ENCODE peak calls at places on chromosomes 13 and 19, in ten cellular contexts. One of them, this sample, is unnamed.

GRCh38 chr13:21395953-21396352 is 63.1 kb downstream of the ZDHHC20 start:
- DNase-seq in HepG2: no peak
- DNase-seq in CD14-positive monocyte: no peak
- DNase-seq in omental fat pad: no peak
- DNase-seq in WTC11: no peak
- DNase-seq in mesothelial cell of epicardium: no peak
- DNase-seq in heart left ventricle: no peak
- DNase-seq in esophagus squamous epithelium: no peak
- DNase-seq in choroid plexus epithelial cell: no peak
- DNase-seq in upper lobe of left lung: no peak
- DNase-seq in this sample: no peak

GRCh38 chr19:58559275-58560006 is 1.0 kb upstream of the UBE2M start:
- DNase-seq in upper lobe of left lung: peak; percentile 92
- DNase-seq in omental fat pad: peak; percentile 51
- DNase-seq in mesothelial cell of epicardium: peak; percentile 85
- DNase-seq in heart left ventricle: peak; percentile 93
- DNase-seq in choroid plexus epithelial cell: peak; percentile 94
- DNase-seq in HepG2: peak; percentile 92
- DNase-seq in WTC11: peak; percentile 90
- DNase-seq in esophagus squamous epithelium: no peak
- DNase-seq in CD14-positive monocyte: peak; percentile 91
- DNase-seq in this sample: peak; percentile 91

GRCh38 chr13:33285420-33286124 is at the start of gene STARD13:
- DNase-seq in mesothelial cell of epicardium: peak; percentile 91
- DNase-seq in esophagus squamous epithelium: peak; percentile 20
- DNase-seq in HepG2: peak; percentile 92
- DNase-seq in upper lobe of left lung: peak; percentile 93
- DNase-seq in heart left ventricle: peak; percentile 92
- DNase-seq in choroid plexus epithelial cell: peak; percentile 98
- DNase-seq in omental fat pad: peak; percentile 91
- DNase-seq in WTC11: peak; percentile 86
- DNase-seq in CD14-positive monocyte: peak; percentile 50
- DNase-seq in this sample: peak; percentile 90

GRCh38 chr13:98549006-98549727 is 27.7 kb downstream of the STK24 start:
- DNase-seq in omental fat pad: no peak
- DNase-seq in CD14-positive monocyte: no peak
- DNase-seq in upper lobe of left lung: no peak
- DNase-seq in choroid plexus epithelial cell: peak; percentile 96
- DNase-seq in heart left ventricle: no peak
- DNase-seq in mesothelial cell of epicardium: no peak
- DNase-seq in esophagus squamous epithelium: no peak
- DNase-seq in HepG2: peak; percentile 28
- DNase-seq in WTC11: no peak
- DNase-seq in this sample: no peak

GRCh38 chr13:80571346-80572307 is 230.7 kb upstream of the SPRY2 start:
- DNase-seq in CD14-positive monocyte: no peak
- DNase-seq in esophagus squamous epithelium: no peak
- DNase-seq in mesothelial cell of epicardium: no peak
- DNase-seq in upper lobe of left lung: no peak
- DNase-seq in WTC11: no peak
- DNase-seq in HepG2: no peak
- DNase-seq in omental fat pad: no peak
- DNase-seq in choroid plexus epithelial cell: no peak
- DNase-seq in heart left ventricle: no peak
- DNase-seq in this sample: no peak

GRCh38 chr19:38817081-38817480 is 4.3 kb upstream of the LGALS4 start:
- DNase-seq in omental fat pad: no peak
- DNase-seq in WTC11: no peak
- DNase-seq in CD14-positive monocyte: no peak
- DNase-seq in upper lobe of left lung: no peak
- DNase-seq in HepG2: no peak
- DNase-seq in mesothelial cell of epicardium: no peak
- DNase-seq in esophagus squamous epithelium: no peak
- DNase-seq in heart left ventricle: no peak
- DNase-seq in choroid plexus epithelial cell: no peak
- DNase-seq in this sample: no peak

GRCh38 chr13:97000295-97000925 is 6.1 kb upstream of the OXGR1 start:
- DNase-seq in choroid plexus epithelial cell: no peak
- DNase-seq in WTC11: no peak
- DNase-seq in esophagus squamous epithelium: no peak
- DNase-seq in HepG2: no peak
- DNase-seq in upper lobe of left lung: no peak
- DNase-seq in mesothelial cell of epicardium: no peak
- DNase-seq in CD14-positive monocyte: no peak
- DNase-seq in omental fat pad: no peak
- DNase-seq in heart left ventricle: no peak
- DNase-seq in this sample: no peak

GRCh38 chr19:40147693-40148347 is 43.4 kb upstream of the MAP3K10 start:
- DNase-seq in choroid plexus epithelial cell: peak; percentile 80
- DNase-seq in WTC11: peak; percentile 8
- DNase-seq in mesothelial cell of epicardium: no peak
- DNase-seq in heart left ventricle: no peak
- DNase-seq in upper lobe of left lung: no peak
- DNase-seq in HepG2: no peak
- DNase-seq in omental fat pad: no peak
- DNase-seq in esophagus squamous epithelium: no peak
- DNase-seq in CD14-positive monocyte: peak; percentile 58
- DNase-seq in this sample: peak; percentile 27

GRCh38 chr19:40193587-40193849 is 2.3 kb downstream of the MAP3K10 start:
- DNase-seq in omental fat pad: no peak
- DNase-seq in HepG2: no peak
- DNase-seq in WTC11: no peak
- DNase-seq in mesothelial cell of epicardium: no peak
- DNase-seq in heart left ventricle: no peak
- DNase-seq in esophagus squamous epithelium: no peak
- DNase-seq in CD14-positive monocyte: no peak
- DNase-seq in choroid plexus epithelial cell: peak; percentile 10
- DNase-seq in upper lobe of left lung: no peak
- DNase-seq in this sample: no peak

GRCh38 chr13:35747594-35747993 is 271.1 kb upstream of the MAB21L1 start:
- DNase-seq in omental fat pad: no peak
- DNase-seq in esophagus squamous epithelium: no peak
- DNase-seq in mesothelial cell of epicardium: no peak
- DNase-seq in CD14-positive monocyte: no peak
- DNase-seq in HepG2: no peak
- DNase-seq in WTC11: no peak
- DNase-seq in heart left ventricle: no peak
- DNase-seq in choroid plexus epithelial cell: no peak
- DNase-seq in upper lobe of left lung: no peak
- DNase-seq in this sample: no peak

GRCh38 chr19:49438261-49438660 is 3.1 kb downstream of the SLC17A7 start:
- DNase-seq in omental fat pad: no peak
- DNase-seq in esophagus squamous epithelium: no peak
- DNase-seq in choroid plexus epithelial cell: no peak
- DNase-seq in WTC11: no peak
- DNase-seq in heart left ventricle: no peak
- DNase-seq in HepG2: no peak
- DNase-seq in mesothelial cell of epicardium: no peak
- DNase-seq in upper lobe of left lung: no peak
- DNase-seq in CD14-positive monocyte: no peak
- DNase-seq in this sample: no peak

GRCh38 chr19:40139533-40140287 is 49.0 kb upstream of the ZNF780A start:
- DNase-seq in CD14-positive monocyte: no peak
- DNase-seq in choroid plexus epithelial cell: peak; percentile 77
- DNase-seq in heart left ventricle: no peak
- DNase-seq in esophagus squamous epithelium: no peak
- DNase-seq in WTC11: no peak
- DNase-seq in upper lobe of left lung: no peak
- DNase-seq in omental fat pad: no peak
- DNase-seq in HepG2: peak; percentile 35
- DNase-seq in mesothelial cell of epicardium: no peak
- DNase-seq in this sample: no peak

GRCh38 chr13:49690990-49691886 is at the start of gene EBPL:
- DNase-seq in esophagus squamous epithelium: peak; percentile 46
- DNase-seq in choroid plexus epithelial cell: peak; percentile 92
- DNase-seq in CD14-positive monocyte: peak; percentile 76
- DNase-seq in heart left ventricle: peak; percentile 96
- DNase-seq in upper lobe of left lung: peak; percentile 96
- DNase-seq in HepG2: peak; percentile 86
- DNase-seq in WTC11: peak; percentile 99
- DNase-seq in mesothelial cell of epicardium: peak; percentile 92
- DNase-seq in omental fat pad: peak; percentile 75
- DNase-seq in this sample: peak; percentile 96

GRCh38 chr19:652467-653389 is 10.3 kb downstream of the RNF126 start:
- DNase-seq in omental fat pad: no peak
- DNase-seq in upper lobe of left lung: no peak
- DNase-seq in esophagus squamous epithelium: no peak
- DNase-seq in WTC11: no peak
- DNase-seq in heart left ventricle: no peak
- DNase-seq in CD14-positive monocyte: no peak
- DNase-seq in choroid plexus epithelial cell: no peak
- DNase-seq in HepG2: no peak
- DNase-seq in mesothelial cell of epicardium: no peak
- DNase-seq in this sample: no peak

GRCh38 chr13:59691501-59692066 is 472.1 kb downstream of the DIAPH3 start:
- DNase-seq in esophagus squamous epithelium: no peak
- DNase-seq in omental fat pad: no peak
- DNase-seq in choroid plexus epithelial cell: peak; percentile 38
- DNase-seq in mesothelial cell of epicardium: no peak
- DNase-seq in upper lobe of left lung: no peak
- DNase-seq in CD14-positive monocyte: no peak
- DNase-seq in WTC11: no peak
- DNase-seq in heart left ventricle: no peak
- DNase-seq in HepG2: peak; percentile 61
- DNase-seq in this sample: no peak
- TF ChIP-seq CTCF in esophagus squamous epithelium: no peak
- TF ChIP-seq CTCF in omental fat pad: no peak
- TF ChIP-seq CTCF in choroid plexus epithelial cell: no peak
- TF ChIP-seq CTCF in mesothelial cell of epicardium: no peak
- TF ChIP-seq CTCF in upper lobe of left lung: no peak
- TF ChIP-seq CTCF in CD14-positive monocyte: no peak
- TF ChIP-seq CTCF in WTC11: no peak
- TF ChIP-seq CTCF in heart left ventricle: no peak
- TF ChIP-seq CTCF in HepG2: no peak
- TF ChIP-seq CTCF in this sample: no peak

GRCh38 chr13:29947839-29948238 is 97.4 kb upstream of the UBL3 start:
- DNase-seq in heart left ventricle: no peak
- DNase-seq in upper lobe of left lung: no peak
- DNase-seq in CD14-positive monocyte: no peak
- DNase-seq in WTC11: no peak
- DNase-seq in choroid plexus epithelial cell: no peak
- DNase-seq in HepG2: no peak
- DNase-seq in omental fat pad: no peak
- DNase-seq in esophagus squamous epithelium: no peak
- DNase-seq in mesothelial cell of epicardium: no peak
- DNase-seq in this sample: no peak
- TF ChIP-seq CTCF in heart left ventricle: no peak
- TF ChIP-seq CTCF in upper lobe of left lung: no peak
- TF ChIP-seq CTCF in CD14-positive monocyte: no peak
- TF ChIP-seq CTCF in WTC11: no peak
- TF ChIP-seq CTCF in choroid plexus epithelial cell: no peak
- TF ChIP-seq CTCF in HepG2: no peak
- TF ChIP-seq CTCF in omental fat pad: no peak
- TF ChIP-seq CTCF in esophagus squamous epithelium: no peak
- TF ChIP-seq CTCF in mesothelial cell of epicardium: no peak
- TF ChIP-seq CTCF in this sample: no peak

GRCh38 chr13:30581582-30581981 is 36.1 kb upstream of the USPL1 start:
- DNase-seq in esophagus squamous epithelium: no peak
- DNase-seq in heart left ventricle: no peak
- DNase-seq in upper lobe of left lung: no peak
- DNase-seq in mesothelial cell of epicardium: no peak
- DNase-seq in CD14-positive monocyte: no peak
- DNase-seq in WTC11: no peak
- DNase-seq in omental fat pad: no peak
- DNase-seq in HepG2: peak; percentile 8
- DNase-seq in choroid plexus epithelial cell: peak; percentile 65
- DNase-seq in this sample: no peak
- TF ChIP-seq CTCF in esophagus squamous epithelium: peak; percentile 16
- TF ChIP-seq CTCF in heart left ventricle: peak; percentile 21
- TF ChIP-seq CTCF in upper lobe of left lung: no peak
- TF ChIP-seq CTCF in mesothelial cell of epicardium: no peak
- TF ChIP-seq CTCF in CD14-positive monocyte: peak; percentile 27
- TF ChIP-seq CTCF in WTC11: no peak
- TF ChIP-seq CTCF in omental fat pad: no peak
- TF ChIP-seq CTCF in HepG2: peak; percentile 44
- TF ChIP-seq CTCF in choroid plexus epithelial cell: peak; percentile 65
- TF ChIP-seq CTCF in this sample: no peak

GRCh38 chr13:99702687-99703319 is 201.5 kb downstream of the TM9SF2 start:
- DNase-seq in upper lobe of left lung: no peak
- DNase-seq in CD14-positive monocyte: no peak
- DNase-seq in mesothelial cell of epicardium: no peak
- DNase-seq in choroid plexus epithelial cell: no peak
- DNase-seq in WTC11: peak; percentile 38
- DNase-seq in HepG2: no peak
- DNase-seq in heart left ventricle: no peak
- DNase-seq in esophagus squamous epithelium: no peak
- DNase-seq in omental fat pad: no peak
- DNase-seq in this sample: no peak
- TF ChIP-seq CTCF in upper lobe of left lung: no peak
- TF ChIP-seq CTCF in CD14-positive monocyte: no peak
- TF ChIP-seq CTCF in mesothelial cell of epicardium: no peak
- TF ChIP-seq CTCF in choroid plexus epithelial cell: no peak
- TF ChIP-seq CTCF in WTC11: no peak
- TF ChIP-seq CTCF in HepG2: no peak
- TF ChIP-seq CTCF in heart left ventricle: no peak
- TF ChIP-seq CTCF in esophagus squamous epithelium: no peak
- TF ChIP-seq CTCF in omental fat pad: no peak
- TF ChIP-seq CTCF in this sample: no peak

DNA sequence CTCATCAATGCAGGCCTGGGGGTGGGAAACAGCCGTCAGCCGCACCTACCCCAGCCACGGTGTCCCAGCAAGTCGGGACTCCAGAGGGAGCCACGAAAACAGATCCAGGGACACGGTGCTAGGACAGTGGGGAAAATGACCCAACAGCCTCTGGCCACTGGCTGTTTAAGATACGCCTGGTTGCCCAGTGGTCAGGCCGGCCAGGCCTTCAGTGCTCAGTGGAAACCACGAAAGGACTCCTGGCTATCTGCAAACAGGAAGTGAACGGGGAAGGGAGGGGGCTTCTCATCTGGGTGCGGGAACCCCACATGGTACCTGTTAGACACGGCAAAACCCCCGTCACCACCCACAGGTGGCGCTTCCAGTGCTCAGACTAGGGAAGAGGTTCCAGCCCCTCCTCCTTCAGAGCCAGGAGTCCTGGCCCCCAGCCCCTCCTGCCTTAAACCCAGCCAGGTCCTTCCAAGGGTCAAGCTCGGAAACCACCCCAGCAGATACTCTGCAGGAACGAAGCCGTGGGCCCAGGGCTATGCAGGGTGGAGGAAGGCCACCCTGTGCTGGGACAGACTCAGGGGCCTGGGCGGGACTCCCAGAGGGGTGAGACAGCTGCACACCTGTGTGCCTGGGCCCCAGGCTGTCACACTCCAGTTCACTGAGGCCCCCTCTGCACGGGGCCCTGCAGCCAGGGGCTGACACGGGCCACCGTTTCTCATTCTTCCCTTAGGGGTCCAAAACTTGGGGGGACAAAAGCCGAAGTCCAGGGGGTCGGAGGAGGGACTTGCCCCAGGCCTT is 4.5 kb downstream of the PPP1R12C start:
- DNase-seq in WTC11: peak; percentile 52
- DNase-seq in CD14-positive monocyte: no peak
- DNase-seq in mesothelial cell of epicardium: no peak
- DNase-seq in esophagus squamous epithelium: no peak
- DNase-seq in choroid plexus epithelial cell: no peak
- DNase-seq in upper lobe of left lung: peak; percentile 42
- DNase-seq in HepG2: no peak
- DNase-seq in omental fat pad: no peak
- DNase-seq in heart left ventricle: no peak
- DNase-seq in this sample: peak; percentile 49
- TF ChIP-seq CTCF in WTC11: no peak
- TF ChIP-seq CTCF in CD14-positive monocyte: no peak
- TF ChIP-seq CTCF in mesothelial cell of epicardium: no peak
- TF ChIP-seq CTCF in esophagus squamous epithelium: no peak
- TF ChIP-seq CTCF in choroid plexus epithelial cell: peak; percentile 25
- TF ChIP-seq CTCF in upper lobe of left lung: no peak
- TF ChIP-seq CTCF in HepG2: no peak
- TF ChIP-seq CTCF in omental fat pad: no peak
- TF ChIP-seq CTCF in heart left ventricle: no peak
- TF ChIP-seq CTCF in this sample: no peak

GRCh38 chr19:7294571-7295212 is 478 bp upstream of the INSR start:
- DNase-seq in WTC11: peak; percentile 53
- DNase-seq in heart left ventricle: peak; percentile 88
- DNase-seq in omental fat pad: no peak
- DNase-seq in CD14-positive monocyte: peak; percentile 60
- DNase-seq in mesothelial cell of epicardium: peak; percentile 61
- DNase-seq in choroid plexus epithelial cell: no peak
- DNase-seq in HepG2: peak; percentile 65
- DNase-seq in esophagus squamous epithelium: no peak
- DNase-seq in upper lobe of left lung: peak; percentile 82
- DNase-seq in this sample: peak; percentile 85
- TF ChIP-seq CTCF in WTC11: no peak
- TF ChIP-seq CTCF in heart left ventricle: peak; percentile 40
- TF ChIP-seq CTCF in omental fat pad: no peak
- TF ChIP-seq CTCF in CD14-positive monocyte: peak; percentile 46
- TF ChIP-seq CTCF in mesothelial cell of epicardium: no peak
- TF ChIP-seq CTCF in choroid plexus epithelial cell: peak; percentile 4
- TF ChIP-seq CTCF in HepG2: peak; percentile 68
- TF ChIP-seq CTCF in esophagus squamous epithelium: peak; percentile 23
- TF ChIP-seq CTCF in upper lobe of left lung: peak; percentile 21
- TF ChIP-seq CTCF in this sample: peak; percentile 24